ENCODE peak calls at places on chromosomes 12 and 14, in four cellular contexts. O is ascending aorta, T is HS-27A, K is glutamatergic neuron. U is an unnamed sample.

GRCh38 chr12:25377475-25378179 is 126.9 kb upstream of the KRAS start:
- DNase-seq in O (no peak), T (no peak), K (no peak), U (no peak)

GRCh38 chr12:9732966-9733461 is at the start of gene CLECL1:
- DNase-seq in O (no peak), T (no peak), K (no peak), U (no peak)

GRCh38 chr12:22480016-22480415 is 64.3 kb downstream of the C2CD5 start:
- DNase-seq in O (no peak), T (no peak), K (peak; percentile 27), U (no peak)

GRCh38 chr14:90778468-90779255 is 37.6 kb downstream of the TTC7B start:
- DNase-seq in O (peak; percentile 56), T (no peak), K (no peak), U (no peak)

GRCh38 chr14:102727336-102728095 is 49.7 kb upstream of the TRAF3 start:
- DNase-seq in O (no peak), T (no peak), K (no peak), U (no peak)

GRCh38 chr12:27285395-27285794 is 41.3 kb downstream of the STK38L start:
- DNase-seq in O (no peak), T (no peak), K (no peak), U (no peak)

GRCh38 chr14:89617471-89618291 is 200.6 kb upstream of the FOXN3 start:
- DNase-seq in O (peak; percentile 70), T (no peak), K (peak; percentile 47), U (no peak)

GRCh38 chr12:52395761-52396434 is 10.2 kb downstream of the KRT82 start:
- DNase-seq in O (no peak), T (no peak), K (no peak), U (peak; percentile 93)

GRCh38 chr14:68392393-68393085 is 400.3 kb downstream of the ZFP36L1 start:
- DNase-seq in O (peak; percentile 82), T (no peak), K (no peak), U (no peak)

GRCh38 chr14:73829526-73830431 is 21.9 kb upstream of the PTGR2 start:
- DNase-seq in O (peak; percentile 81), T (no peak), K (no peak), U (no peak)

GRCh38 chr12:11040162-11040561 is 9.0 kb upstream of the TAS2R31 start:
- DNase-seq in O (no peak), T (no peak), K (no peak), U (no peak)

GRCh38 chr14:81301371-81301770 is 80.6 kb upstream of the GTF2A1 start:
- DNase-seq in O (no peak), T (no peak), K (no peak), U (no peak)

GRCh38 chr12:68904351-68904982 is 28.5 kb downstream of the CPM start:
- DNase-seq in O (no peak), T (no peak), K (no peak), U (no peak)

GRCh38 chr12:118356809-118357326 is 15.8 kb downstream of the TAOK3 start:
- DNase-seq in O (no peak), T (no peak), K (no peak), U (no peak)

GRCh38 chr12:19710811-19711793 is 271.8 kb downstream of the AEBP2 start:
- DNase-seq in O (peak; percentile 94), T (no peak), K (no peak), U (no peak)

GRCh38 chr12:104177663-104178501 is 37.7 kb upstream of the TXNRD1 start:
- DNase-seq in O (peak; percentile 92), T (peak; percentile 84), K (no peak), U (no peak)

GRCh38 chr14:84453541-84453940 is 1076.4 kb upstream of the FLRT2 start:
- DNase-seq in O (no peak), T (no peak), K (no peak), U (no peak)

GRCh38 chr14:101109347-101109638 is 205.8 kb upstream of the RTL1 start:
- DNase-seq in O (peak; percentile 28), T (no peak), K (no peak), U (no peak)

GRCh38 chr14:55581011-55581806 is 1.2 kb downstream of the KTN1 start:
- DNase-seq in O (peak; percentile 72), T (no peak), K (peak; percentile 51), U (peak; percentile 42)

U was measured in WTC11.